ENCODE peak calls at places on chromosomes 11 and 22, in five cellular contexts. One of them, this sample, is unnamed.

GRCh38 chr11:1643146-1643690 is 13.6 kb downstream of the KRTAP5-5 start:
- DNase-seq in stimulated activated CD4-positive, alpha-beta T cell treated with anti-CD3 and anti-CD28 coated beads, TNF-alpha, amount 100 ng/mL, for 48 hours: no peak
- DNase-seq in cardiac muscle cell: no peak
- DNase-seq in activated T-cell treated with anti-CD3 and anti-CD28 coated beads for 48 hours: no peak
- DNase-seq in NCI-H1105: no peak
- DNase-seq in this sample: no peak

GRCh38 chr11:116837231-116838091 is at the start of gene APOA1:
- DNase-seq in stimulated activated CD4-positive, alpha-beta T cell treated with anti-CD3 and anti-CD28 coated beads, TNF-alpha, amount 100 ng/mL, for 48 hours: no peak
- DNase-seq in activated T-cell treated with anti-CD3 and anti-CD28 coated beads for 48 hours: no peak
- DNase-seq in cardiac muscle cell: peak; percentile 79
- DNase-seq in NCI-H1105: no peak
- DNase-seq in this sample: no peak

GRCh38 chr11:63017306-63017974 is 1.8 kb upstream of the SLC22A8 start:
- DNase-seq in stimulated activated CD4-positive, alpha-beta T cell treated with anti-CD3 and anti-CD28 coated beads, TNF-alpha, amount 100 ng/mL, for 48 hours: no peak
- DNase-seq in activated T-cell treated with anti-CD3 and anti-CD28 coated beads for 48 hours: no peak
- DNase-seq in NCI-H1105: peak; percentile 35
- DNase-seq in cardiac muscle cell: no peak
- DNase-seq in this sample: no peak

GRCh38 chr22:44366372-44367310 is 53.9 kb upstream of the SHISAL1 start:
- DNase-seq in NCI-H1105: no peak
- DNase-seq in activated T-cell treated with anti-CD3 and anti-CD28 coated beads for 48 hours: no peak
- DNase-seq in cardiac muscle cell: no peak
- DNase-seq in stimulated activated CD4-positive, alpha-beta T cell treated with anti-CD3 and anti-CD28 coated beads, TNF-alpha, amount 100 ng/mL, for 48 hours: no peak
- DNase-seq in this sample: no peak

GRCh38 chr11:75383246-75383645 is 16.1 kb upstream of the RPS3 start:
- DNase-seq in activated T-cell treated with anti-CD3 and anti-CD28 coated beads for 48 hours: no peak
- DNase-seq in NCI-H1105: no peak
- DNase-seq in stimulated activated CD4-positive, alpha-beta T cell treated with anti-CD3 and anti-CD28 coated beads, TNF-alpha, amount 100 ng/mL, for 48 hours: no peak
- DNase-seq in cardiac muscle cell: no peak
- DNase-seq in this sample: no peak

GRCh38 chr22:17281026-17281809 is 62.0 kb upstream of the ADA2 start:
- DNase-seq in NCI-H1105: no peak
- DNase-seq in activated T-cell treated with anti-CD3 and anti-CD28 coated beads for 48 hours: no peak
- DNase-seq in stimulated activated CD4-positive, alpha-beta T cell treated with anti-CD3 and anti-CD28 coated beads, TNF-alpha, amount 100 ng/mL, for 48 hours: no peak
- DNase-seq in cardiac muscle cell: no peak
- DNase-seq in this sample: no peak

GRCh38 chr22:35430897-35431322 is 31.0 kb downstream of the MCM5 start:
- DNase-seq in activated T-cell treated with anti-CD3 and anti-CD28 coated beads for 48 hours: peak; percentile 68
- DNase-seq in stimulated activated CD4-positive, alpha-beta T cell treated with anti-CD3 and anti-CD28 coated beads, TNF-alpha, amount 100 ng/mL, for 48 hours: peak; percentile 63
- DNase-seq in NCI-H1105: no peak
- DNase-seq in cardiac muscle cell: peak; percentile 89
- DNase-seq in this sample: peak; percentile 94

GRCh38 chr11:45593992-45594391 is 71.4 kb downstream of the CHST1 start:
- DNase-seq in NCI-H1105: no peak
- DNase-seq in cardiac muscle cell: no peak
- DNase-seq in activated T-cell treated with anti-CD3 and anti-CD28 coated beads for 48 hours: no peak
- DNase-seq in stimulated activated CD4-positive, alpha-beta T cell treated with anti-CD3 and anti-CD28 coated beads, TNF-alpha, amount 100 ng/mL, for 48 hours: no peak
- DNase-seq in this sample: no peak